ENCODE peak calls at places on chromosome 2, in four cellular contexts. L is fibroblast of lung; J is K562; G is CD8-positive, alpha-beta memory T cell. V is an unnamed sample.

GRCh38 chr2:227450921-227451654 is 20.9 kb upstream of the AGFG1 start:
- DNase-seq in J (peak; percentile 93), G (no peak), L (no peak), V (no peak)

GRCh38 chr2:101515512-101515911 is 40.6 kb upstream of the RFX8 start:
- DNase-seq in G (no peak), L (peak; percentile 89), J (no peak), V (no peak)

GRCh38 chr2:222864296-222864695 is 3.5 kb downstream of the ACSL3 start:
- DNase-seq in G (no peak), L (peak; percentile 77), J (peak; percentile 61), V (no peak)

GRCh38 chr2:160375037-160375436 is 118.6 kb downstream of the RBMS1 start:
- DNase-seq in L (peak; percentile 77), G (no peak), J (no peak), V (no peak)

GRCh38 chr2:104432972-104433371 is 420.9 kb upstream of the POU3F3 start:
- DNase-seq in G (no peak), J (no peak), L (no peak), V (no peak)

GRCh38 chr2:176682278-176682677 is 413.0 kb downstream of the MTX2 start:
- DNase-seq in G (no peak), J (no peak), L (no peak), V (no peak)

GRCh38 chr2:25056391-25056821 is 14.5 kb downstream of the EFR3B start:
- DNase-seq in L (no peak), J (no peak), G (no peak), V (no peak)

GRCh38 chr2:113126845-113127645 is at the start of gene IL1RN:
- DNase-seq in J (no peak), G (no peak), L (no peak), V (no peak)

GRCh38 chr2:188517549-188518255 is 226.0 kb downstream of the GULP1 start:
- DNase-seq in G (no peak), J (no peak), L (no peak), V (no peak)

GRCh38 chr2:225411452-225411851 is 11.9 kb downstream of the NYAP2 start:
- DNase-seq in G (no peak), L (no peak), J (no peak), V (no peak)

GRCh38 chr2:47654790-47655562 is 128.0 kb upstream of the MSH6 start:
- DNase-seq in J (no peak), G (no peak), L (no peak), V (no peak)

GRCh38 chr2:74747411-74748080 is 86.4 kb upstream of the HK2 start:
- DNase-seq in L (peak; percentile 43), J (no peak), G (no peak), V (peak; percentile 15)

GRCh38 chr2:179981085-179981484 is 26.0 kb downstream of the CWC22 start:
- DNase-seq in J (no peak), L (peak; percentile 71), G (no peak), V (no peak)

GRCh38 chr2:188678921-188679320 is 295.3 kb upstream of the COL3A1 start:
- DNase-seq in J (no peak), L (peak; percentile 88), G (no peak), V (no peak)

GRCh38 chr2:71611781-71612545 is 158.6 kb downstream of the DYSF start:
- DNase-seq in L (no peak), G (peak; percentile 19), J (no peak), V (no peak)

GRCh38 chr2:20738789-20739188 is 71.8 kb downstream of the GDF7 start:
- DNase-seq in G (no peak), J (no peak), L (no peak), V (no peak)

GRCh38 chr2:393711-394696 is 106.1 kb upstream of the ALKAL2 start:
- DNase-seq in G (peak; percentile 84), J (peak; percentile 5), L (peak; percentile 80), V (no peak)

GRCh38 chr2:239942871-239943311 is 82.3 kb downstream of the NDUFA10 start:
- DNase-seq in J (no peak), L (no peak), G (peak; percentile 8), V (no peak)

GRCh38 chr2:21012557-21012937 is 31.3 kb downstream of the APOB start:
- DNase-seq in J (no peak), G (no peak), L (no peak), V (no peak)

GRCh38 chr2:173588931-173589369 is 234.3 kb downstream of the CDCA7 start:
- DNase-seq in J (no peak), G (no peak), L (peak; percentile 46), V (no peak)

GRCh38 chr2:209334188-209335017 is 89.4 kb upstream of the MAP2 start:
- DNase-seq in L (peak; percentile 37), J (peak; percentile 41), G (no peak), V (no peak)

GRCh38 chr2:147469471-147469870 is 375.4 kb upstream of the ACVR2A start:
- DNase-seq in L (no peak), J (no peak), G (no peak), V (no peak)

GRCh38 chr2:158191076-158191566 is 89.4 kb downstream of the UPP2 start:
- DNase-seq in G (no peak), J (no peak), L (peak; percentile 58), V (no peak)

GRCh38 chr2:240024766-240025165 is 376 bp downstream of the NDUFA10 start:
- DNase-seq in J (peak; percentile 25), L (no peak), G (no peak), V (no peak)

GRCh38 chr2:109031481-109032228 is 42.6 kb upstream of the EDAR start:
- DNase-seq in J (peak; percentile 60), L (peak; percentile 45), G (peak; percentile 89), V (no peak)

GRCh38 chr2:164589522-164589921 is 31.8 kb downstream of the GRB14 start:
- DNase-seq in L (peak; percentile 73), G (no peak), J (no peak), V (no peak)

GRCh38 chr2:154603682-154604081 is 94.8 kb upstream of the KCNJ3 start:
- DNase-seq in L (no peak), G (no peak), J (no peak), V (no peak)

GRCh38 chr2:144414324-144414845 is 105.5 kb downstream of the ZEB2 start:
- DNase-seq in L (peak; percentile 92), J (no peak), G (no peak), V (peak; percentile 77)

GRCh38 chr2:123162400-123163016 is 862.6 kb upstream of the CNTNAP5 start:
- DNase-seq in J (no peak), L (no peak), G (no peak), V (no peak)

GRCh38 chr2:183089192-183089851 is 10.8 kb downstream of the DUSP19 start:
- DNase-seq in G (no peak), L (no peak), J (no peak), V (no peak)

GRCh38 chr2:122478108-122478507 is 722.7 kb downstream of the TSN start:
- DNase-seq in J (no peak), L (no peak), G (no peak), V (no peak)

GRCh38 chr2:240601831-240602160 is 15.3 kb downstream of the CAPN10 start:
- DNase-seq in L (no peak), J (no peak), G (peak; percentile 23), V (no peak)

DNA sequence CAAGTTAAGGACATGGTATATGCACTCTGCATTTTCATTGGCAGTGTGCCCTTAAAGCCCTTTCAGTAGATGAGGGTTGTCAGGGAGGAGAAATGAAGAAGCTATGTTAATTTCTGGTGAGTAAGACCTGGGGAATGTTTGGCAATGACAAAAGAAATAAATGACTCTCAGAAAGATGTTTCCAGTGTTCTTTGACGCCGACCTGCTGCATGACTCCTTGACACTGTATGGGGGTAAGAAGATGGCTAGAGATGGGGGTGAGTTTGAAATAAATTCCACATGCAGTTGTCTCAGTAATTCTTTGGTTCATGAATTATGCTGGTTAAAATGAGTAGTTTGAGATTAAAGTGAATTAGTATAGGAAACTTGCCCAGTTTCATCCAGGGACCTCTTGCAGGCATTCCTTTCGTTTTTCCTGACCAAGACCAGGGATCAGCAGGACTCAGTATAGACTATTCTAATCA is 5.9 kb downstream of the CCDC121 start:
- DNase-seq in J (no peak), G (no peak), L (peak; percentile 98), V (peak; percentile 24)
- H3K4me3 ChIP-seq in J (no peak overlapping the region), G (no peak overlapping the region), L (no peak overlapping the region), V (no peak overlapping the region)

GRCh38 chr2:10440736-10441135 is 7.4 kb downstream of the ODC1 start:
- DNase-seq in L (no peak), J (no peak), G (peak; percentile 38), V (no peak)
- H3K36me3 ChIP-seq in L (peaks cover 30% of the 10 kb centered on the region), J (peaks cover 69% of the 10 kb centered on the region), G (peaks cover 60% of the 10 kb centered on the region), V (peaks cover 18% of the 10 kb centered on the region)

GRCh38 chr2:135005753-135006152 is 41.5 kb downstream of the MAP3K19 start:
- DNase-seq in J (no peak), G (no peak), L (no peak), V (no peak)

GRCh38 chr2:135004005-135004746 is 43.1 kb downstream of the MAP3K19 start:
- DNase-seq in G (peak; percentile 77), J (peak; percentile 82), L (peak; percentile 48), V (no peak)

GRCh38 chr2:134999536-134999935 is 47.7 kb downstream of the MAP3K19 start:
- DNase-seq in J (no peak), L (no peak), G (no peak), V (no peak)

DNA sequence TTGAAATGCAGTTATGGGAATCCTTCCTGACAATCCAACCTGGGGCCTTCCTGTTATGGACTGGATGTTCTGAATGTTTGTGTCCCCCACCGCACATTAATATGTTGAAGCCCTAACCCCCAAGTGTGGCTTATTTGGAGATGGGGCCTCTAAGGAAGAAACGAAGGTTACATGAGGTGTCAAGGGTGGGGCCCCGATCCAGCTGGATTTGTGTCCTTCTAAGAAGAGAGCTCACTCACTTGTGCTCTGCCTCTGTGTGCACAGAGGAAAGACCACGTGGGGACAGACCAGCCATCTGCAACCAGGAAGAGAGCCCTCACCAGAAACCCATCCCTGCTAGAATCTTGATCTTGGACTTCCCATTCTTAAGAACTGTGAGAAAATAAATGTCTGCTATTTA is 44.4 kb downstream of the MAP3K19 start:
- DNase-seq in G (no peak), L (no peak), J (no peak), V (no peak)
- H3K4me3 ChIP-seq in G (no peak overlapping the region), L (no peak overlapping the region), J (no peak overlapping the region), V (no peak overlapping the region)

DNA sequence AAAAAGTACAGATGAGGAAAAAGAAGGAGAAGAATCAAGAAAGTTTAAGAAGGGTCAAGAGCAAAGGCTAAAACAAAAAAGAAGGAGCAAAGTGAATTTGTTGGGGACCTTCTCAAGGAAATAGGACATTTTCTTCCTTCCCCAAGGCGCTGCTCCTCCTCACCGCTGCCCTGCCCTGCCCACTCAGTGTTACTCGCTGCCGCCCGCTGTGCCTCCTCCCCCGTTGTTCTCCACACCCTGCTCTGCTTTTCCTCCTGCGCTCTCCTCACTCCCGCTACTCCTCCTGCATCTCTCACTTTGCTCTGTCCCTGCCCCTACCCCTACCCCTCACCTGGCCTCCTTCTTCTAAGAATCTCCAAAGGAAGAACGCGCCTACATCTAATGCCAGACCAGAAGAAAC is 50.7 kb downstream of the ID2 start:
- DNase-seq in L (no peak), G (no peak), J (no peak), V (no peak)
- H3K36me3 ChIP-seq in L (peaks cover 8% of the 10 kb centered on the region), G (peaks cover 23% of the 10 kb centered on the region), J (peaks cover 55% of the 10 kb centered on the region), V (peaks cover 16% of the 10 kb centered on the region)

V was measured in BJ.